ENCODE peak calls at places on chromosomes 6 and 20, in nine cellular contexts. D, Q, G, K, Y, I, T, F and J are unnamed samples.

GRCh38 chr6:144294016-144294415 is 8.9 kb downstream of the UTRN start:
- DNase-seq in D (no peak), Q (peak), G (no peak), K (no peak), Y (no peak), I (no peak), T (peak), F (peak), J (peak)

GRCh38 chr6:169867751-169868191 is 116.3 kb downstream of the ERMARD start:
- DNase-seq in D (no peak), Q (no peak), G (no peak), K (no peak), Y (no peak), I (no peak), T (no peak), F (no peak), J (no peak)

GRCh38 chr6:165671222-165671715 is 8.2 kb upstream of the PDE10A start:
- DNase-seq in D (no peak), Q (no peak), G (no peak), K (no peak), Y (no peak), I (no peak), T (no peak), F (no peak), J (no peak)

GRCh38 chr6:99019341-99019740 is 71.6 kb upstream of the FBXL4 start:
- DNase-seq in D (no peak), Q (peak), G (no peak), K (no peak), Y (no peak), I (no peak), T (peak), F (peak), J (no peak)

GRCh38 chr6:169420912-169421543 is 167.4 kb upstream of the THBS2 start:
- DNase-seq in D (no peak), Q (no peak), G (no peak), K (no peak), Y (no peak), I (peak), T (peak), F (peak), J (no peak)

GRCh38 chr6:111260570-111261298 is 173.4 kb downstream of the SLC16A10 start:
- DNase-seq in D (no peak), Q (peak), G (no peak), K (no peak), Y (no peak), I (no peak), T (peak), F (peak), J (no peak)

GRCh38 chr6:29524444-29524843 is 35.1 kb downstream of the UBD start:
- DNase-seq in D (no peak), Q (no peak), G (no peak), K (no peak), Y (no peak), I (no peak), T (no peak), F (no peak), J (no peak)

GRCh38 chr6:147507162-147508072 is 1.1 kb upstream of the SAMD5 start:
- DNase-seq in D (peak), Q (peak), G (no peak), K (peak), Y (no peak), I (no peak), T (peak), F (no peak), J (no peak)

GRCh38 chr20:47348539-47349142 is 7.9 kb downstream of the ZMYND8 start:
- DNase-seq in D (no peak), Q (no peak), G (no peak), K (no peak), Y (no peak), I (no peak), T (no peak), F (no peak), J (no peak)

GRCh38 chr20:51092238-51092822 is 69.4 kb upstream of the KCNG1 start:
- DNase-seq in D (no peak), Q (no peak), G (no peak), K (no peak), Y (no peak), I (no peak), T (no peak), F (no peak), J (peak)

GRCh38 chr6:52526634-52527033 is 50.2 kb downstream of the TRAM2 start:
- DNase-seq in D (no peak), Q (no peak), G (no peak), K (no peak), Y (no peak), I (no peak), T (peak), F (peak), J (no peak)

GRCh38 chr6:29792123-29793035 is 35.2 kb upstream of the HLA-G start:
- DNase-seq in D (peak), Q (peak), G (peak), K (peak), Y (no peak), I (no peak), T (peak), F (no peak), J (no peak)

GRCh38 chr6:37155394-37156312 is 14.3 kb upstream of the PIM1 start:
- DNase-seq in D (no peak), Q (no peak), G (no peak), K (no peak), Y (peak), I (peak), T (no peak), F (no peak), J (no peak)

GRCh38 chr6:53306819-53307347 is 41.9 kb downstream of the ELOVL5 start:
- DNase-seq in D (no peak), Q (peak), G (no peak), K (no peak), Y (no peak), I (no peak), T (peak), F (peak), J (no peak)

GRCh38 chr6:136920216-136920857 is 1.8 kb upstream of the SLC35D3 start:
- DNase-seq in D (no peak), Q (no peak), G (no peak), K (no peak), Y (no peak), I (peak), T (peak), F (no peak), J (no peak)

GRCh38 chr6:40634429-40634828 is 47.3 kb upstream of the LRFN2 start:
- DNase-seq in D (no peak), Q (no peak), G (no peak), K (no peak), Y (no peak), I (no peak), T (no peak), F (no peak), J (no peak)

GRCh38 chr6:28606424-28607391 is 81.0 kb downstream of the GPX5 start:
- DNase-seq in D (no peak), Q (peak), G (no peak), K (peak), Y (no peak), I (peak), T (peak), F (peak), J (no peak)

GRCh38 chr20:61391812-61392520 is 139.9 kb downstream of the CDH4 start:
- DNase-seq in D (no peak), Q (peak), G (no peak), K (no peak), Y (no peak), I (no peak), T (no peak), F (peak), J (no peak)

GRCh38 chr20:23629542-23630391 is 8.0 kb downstream of the CST3 start:
- DNase-seq in D (no peak), Q (no peak), G (no peak), K (no peak), Y (no peak), I (no peak), T (no peak), F (no peak), J (no peak)

GRCh38 chr6:135440087-135440792 is 57.3 kb downstream of the AHI1 start:
- DNase-seq in D (no peak), Q (no peak), G (no peak), K (no peak), Y (no peak), I (peak), T (no peak), F (no peak), J (no peak)

GRCh38 chr6:21828689-21829088 is 235.1 kb downstream of the SOX4 start:
- DNase-seq in D (no peak), Q (no peak), G (no peak), K (no peak), Y (no peak), I (no peak), T (no peak), F (no peak), J (no peak)

GRCh38 chr6:25868784-25869183 is 5.3 kb downstream of the SLC17A3 start:
- DNase-seq in D (no peak), Q (no peak), G (no peak), K (no peak), Y (no peak), I (no peak), T (no peak), F (no peak), J (no peak)

GRCh38 chr20:3315110-3315509 is 76.1 kb upstream of the SLC4A11 start:
- DNase-seq in D (no peak), Q (no peak), G (no peak), K (no peak), Y (no peak), I (no peak), T (peak), F (no peak), J (no peak)

GRCh38 chr6:163532526-163533078 is 118.1 kb downstream of the QKI start:
- DNase-seq in D (no peak), Q (no peak), G (no peak), K (no peak), Y (no peak), I (no peak), T (no peak), F (no peak), J (no peak)

GRCh38 chr6:12882761-12883290 is 166.3 kb downstream of the PHACTR1 start:
- DNase-seq in D (no peak), Q (no peak), G (no peak), K (no peak), Y (no peak), I (no peak), T (no peak), F (no peak), J (no peak)

GRCh38 chr20:62487125-62487524 is 11.3 kb upstream of the GATA5 start:
- DNase-seq in D (no peak), Q (no peak), G (no peak), K (no peak), Y (no peak), I (no peak), T (no peak), F (no peak), J (no peak)

GRCh38 chr6:32840604-32841246 is 2.2 kb upstream of the TAP2 start:
- DNase-seq in D (no peak), Q (no peak), G (no peak), K (no peak), Y (no peak), I (no peak), T (no peak), F (no peak), J (no peak)

GRCh38 chr20:56940466-56940865 is 311.4 kb downstream of the TFAP2C start:
- DNase-seq in D (no peak), Q (no peak), G (no peak), K (no peak), Y (no peak), I (no peak), T (no peak), F (no peak), J (no peak)

GRCh38 chr20:36394340-36394965 is 88.3 kb downstream of the DLGAP4 start:
- DNase-seq in D (no peak), Q (peak), G (no peak), K (no peak), Y (no peak), I (no peak), T (no peak), F (no peak), J (no peak)

GRCh38 chr6:65416640-65417039 is 290.4 kb downstream of the EYS start:
- DNase-seq in D (no peak), Q (no peak), G (no peak), K (no peak), Y (no peak), I (no peak), T (no peak), F (no peak), J (no peak)

GRCh38 chr20:46943861-46944591 is 49.4 kb downstream of the EYA2 start:
- DNase-seq in D (no peak), Q (no peak), G (no peak), K (no peak), Y (no peak), I (no peak), T (no peak), F (no peak), J (no peak)

GRCh38 chr6:127328043-127328442 is 15.4 kb downstream of the ECHDC1 start:
- DNase-seq in D (no peak), Q (peak), G (no peak), K (no peak), Y (no peak), I (no peak), T (no peak), F (peak), J (no peak)

GRCh38 chr20:48267825-48268615 is 482.7 kb upstream of the SULF2 start:
- DNase-seq in D (no peak), Q (no peak), G (no peak), K (no peak), Y (no peak), I (no peak), T (no peak), F (no peak), J (no peak)

GRCh38 chr6:121443953-121444590 is 8.6 kb downstream of the GJA1 start:
- DNase-seq in D (no peak), Q (no peak), G (no peak), K (no peak), Y (no peak), I (no peak), T (peak), F (no peak), J (no peak)

DNA sequence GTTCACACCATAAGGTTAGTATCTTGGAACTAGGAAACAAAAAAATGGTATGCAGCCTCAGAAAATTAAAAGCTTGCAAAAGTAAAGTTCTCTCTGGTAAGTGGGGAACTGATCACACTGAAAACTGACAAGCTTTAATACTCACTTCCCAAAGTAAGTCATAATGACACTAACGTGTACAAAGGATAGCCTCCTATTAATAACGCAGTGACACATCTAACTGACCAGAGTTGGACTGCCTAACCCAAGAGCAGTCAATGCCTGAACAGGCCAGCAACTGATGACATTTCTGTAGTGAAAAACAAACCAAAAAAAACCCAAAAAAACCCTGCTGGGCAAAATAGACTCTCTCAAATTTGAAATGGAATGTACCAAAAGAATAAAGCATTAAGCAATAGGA is 30.7 kb downstream of the CHD6 start:
- DNase-seq in D (no peak), Q (no peak), G (no peak), K (no peak), Y (no peak), I (no peak), T (no peak), F (no peak), J (no peak)
- H3K4me3 ChIP-seq in D (no peak), Q (no peak), G (no peak), K (no peak), Y (no peak), I (no peak), T (no peak), F (no peak), J (no peak)

DNA sequence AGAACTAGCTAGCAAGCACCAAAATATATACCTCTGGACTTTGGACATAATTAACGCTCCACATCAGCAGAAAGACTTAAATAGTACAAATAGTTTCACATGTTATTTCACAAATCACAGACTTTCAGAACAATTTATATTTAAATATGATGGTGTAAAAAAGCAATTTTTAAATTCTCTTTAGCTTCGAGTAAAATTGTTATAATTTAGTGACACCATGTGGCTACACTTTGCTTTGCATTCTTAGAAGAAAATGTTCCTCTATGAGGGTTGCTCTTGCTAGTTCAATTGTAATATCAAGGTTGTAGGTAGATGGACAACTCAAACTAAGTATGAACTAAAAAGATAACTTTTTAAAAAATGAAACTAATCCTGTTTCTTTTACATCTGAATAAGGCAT is 69.0 kb downstream of the BTBD9 start:
- DNase-seq in D (no peak), Q (no peak), G (no peak), K (no peak), Y (no peak), I (peak), T (peak), F (peak), J (peak)
- TF ChIP-seq CTCF in D (no peak), Q (peak), G (peak), K (no peak), Y (peak), I (peak), T (peak), F (peak), J (peak)

DNA sequence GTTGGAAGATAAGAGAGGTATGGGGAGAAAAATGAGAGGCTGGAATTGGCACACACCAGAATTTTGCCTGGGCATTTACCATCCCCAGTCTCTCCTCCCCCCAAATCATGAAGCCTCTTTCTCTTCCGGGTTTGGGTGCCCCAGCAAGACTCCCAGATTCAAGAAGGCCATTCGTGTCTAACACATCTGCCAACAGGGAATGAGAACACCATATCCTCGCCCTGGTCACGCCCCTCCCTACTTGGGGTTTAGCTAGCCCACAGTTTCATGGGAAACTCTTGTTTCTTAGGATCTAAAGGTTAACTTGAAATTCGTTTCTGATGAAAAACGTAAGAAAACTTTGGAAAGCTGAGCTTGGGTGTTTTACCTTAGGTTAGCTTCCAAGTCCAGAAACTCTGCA is 105.5 kb upstream of the TMEM170B start:
- DNase-seq in D (no peak), Q (no peak), G (no peak), K (no peak), Y (no peak), I (no peak), T (no peak), F (no peak), J (no peak)
- H3K4me3 ChIP-seq in D (no peak), Q (no peak), G (no peak), K (no peak), Y (no peak), I (no peak), T (no peak), F (no peak), J (no peak)

DNA sequence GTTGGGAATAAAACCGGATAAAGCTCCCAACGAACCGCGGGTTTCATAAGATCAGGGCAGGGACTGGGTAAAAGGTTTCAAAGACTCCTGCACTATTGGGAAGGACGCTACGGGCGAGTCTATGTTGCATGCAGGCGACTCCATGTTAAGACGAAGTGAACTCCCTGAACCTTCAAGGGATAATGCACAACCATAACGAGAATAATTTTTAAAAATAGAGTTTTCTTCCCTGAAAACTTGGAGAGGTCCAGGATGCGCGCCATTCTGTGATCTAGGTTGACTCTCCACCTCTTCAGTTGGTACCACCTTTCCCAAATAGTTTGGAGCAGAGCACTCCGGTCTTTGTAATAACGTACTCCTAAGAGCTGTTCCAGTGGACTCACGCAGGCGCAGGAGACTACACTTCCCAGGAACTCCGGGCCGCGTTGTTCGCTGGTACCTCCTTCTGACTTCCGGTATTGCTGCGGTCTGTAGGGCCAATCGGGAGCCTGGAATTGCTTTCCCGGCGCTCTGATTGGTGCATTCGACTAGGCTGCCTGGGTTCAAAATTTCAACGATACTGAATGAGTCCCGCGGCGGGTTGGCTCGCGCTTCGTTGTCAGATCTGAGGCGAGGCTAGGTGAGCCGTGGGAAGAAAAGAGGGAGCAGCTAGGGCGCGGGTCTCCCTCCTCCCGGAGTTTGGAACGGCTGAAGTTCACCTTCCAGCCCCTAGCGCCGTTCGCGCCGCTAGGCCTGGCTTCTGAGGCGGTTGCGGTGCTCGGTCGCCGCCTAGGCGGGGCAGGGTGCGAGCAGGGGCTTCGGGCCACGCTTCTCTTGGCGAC is at the start of gene TPX2:
- DNase-seq in D (peak), Q (peak), G (peak), K (peak), Y (peak), I (peak), T (peak), F (peak), J (peak)
- TF ChIP-seq CTCF in D (peak), Q (no peak), G (no peak), K (no peak), Y (no peak), I (peak), T (no peak), F (peak), J (peak)